ENCODE peak calls at places on chromosomes 6 and 20, in seven cellular contexts. D, V, J, F, Z, S and U are unnamed samples. For H3K9me3, the result is how much of the 10 kb centered on the place peaks cover.

GRCh38 chr6:36858407-36858981 is 16.1 kb downstream of the PPIL1 start:
- DNase-seq in D (no peak), Z (no peak), S (no peak), F (peak), J (no peak), V (no peak), U (peak)

GRCh38 chr20:44357555-44358130 is 2.1 kb downstream of the HNF4A start:
- DNase-seq in F (no peak), J (no peak), V (no peak), S (no peak), Z (no peak), D (no peak), U (no peak)

GRCh38 chr6:108501559-108501958 is 59.2 kb upstream of the FOXO3 start:
- DNase-seq in F (no peak), D (no peak), S (no peak), Z (no peak), V (no peak), J (no peak), U (no peak)

GRCh38 chr6:5942591-5942990 is 64.1 kb downstream of the NRN1 start:
- DNase-seq in J (no peak), D (no peak), S (no peak), Z (no peak), F (no peak), V (no peak), U (no peak)

GRCh38 chr6:86087954-86088353 is 445.3 kb upstream of the SYNCRIP start:
- DNase-seq in D (no peak), V (no peak), F (no peak), Z (no peak), J (no peak), S (no peak), U (no peak)

GRCh38 chr6:89281779-89282246 is 33.3 kb downstream of the GABRR2 start:
- DNase-seq in D (peak), F (peak), J (peak), S (no peak), Z (peak), V (no peak), U (peak)

GRCh38 chr6:30544666-30545272 is 11.5 kb downstream of the GNL1 start:
- DNase-seq in J (no peak), V (no peak), D (peak), F (no peak), S (no peak), Z (no peak), U (no peak)

GRCh38 chr20:6075428-6076219 is 21.8 kb upstream of the LRRN4 start:
- DNase-seq in J (no peak), V (no peak), S (no peak), D (no peak), F (no peak), Z (no peak), U (peak)

GRCh38 chr6:35474129-35474977 is 6.2 kb downstream of the RPL10A start:
- DNase-seq in S (no peak), V (no peak), F (peak), Z (no peak), J (no peak), D (no peak), U (no peak)

GRCh38 chr20:50654899-50655298 is 36.4 kb downstream of the RIPOR3 start:
- DNase-seq in F (no peak), V (no peak), J (no peak), S (no peak), D (no peak), Z (no peak), U (no peak)

GRCh38 chr20:50651676-50652075 is 39.7 kb downstream of the RIPOR3 start:
- DNase-seq in S (no peak), D (no peak), Z (no peak), F (no peak), J (no peak), V (no peak), U (no peak)

GRCh38 chr20:50655325-50655880 is 35.9 kb downstream of the RIPOR3 start:
- DNase-seq in D (no peak), V (peak), F (no peak), S (no peak), Z (no peak), J (no peak), U (no peak)

GRCh38 chr20:50649587-50649986 is 41.8 kb downstream of the RIPOR3 start:
- DNase-seq in D (no peak), Z (no peak), V (no peak), F (no peak), S (no peak), J (no peak), U (no peak)

GRCh38 chr20:50652702-50653294 is 38.5 kb downstream of the RIPOR3 start:
- DNase-seq in D (peak), Z (no peak), S (no peak), F (no peak), J (no peak), V (no peak), U (no peak)
- H3K27ac ChIP-seq in D (no peak), Z (no peak), S (no peak), F (no peak), J (no peak), V (no peak), U (no peak)

GRCh38 chr6:122797537-122797936 is 8.5 kb downstream of the SMPDL3A start:
- DNase-seq in D (no peak), S (no peak), V (no peak), Z (no peak), J (no peak), F (no peak), U (no peak)
- H3K9me3 ChIP-seq in D (under half), S (under half), V (under half), Z (under half), J (under half), F (under half), U (under half)

GRCh38 chr6:159718634-159719033 is 8.7 kb upstream of the WTAP start:
- DNase-seq in J (no peak), D (no peak), S (no peak), F (no peak), Z (no peak), V (no peak), U (no peak)
- H3K27ac ChIP-seq in J (no peak), D (no peak), S (no peak), F (no peak), Z (no peak), V (peak), U (no peak)

GRCh38 chr6:147257760-147258159 is 53.5 kb downstream of the STXBP5 start:
- DNase-seq in J (no peak), V (no peak), F (no peak), Z (no peak), S (peak), D (no peak), U (no peak)
- H3K9me3 ChIP-seq in J (under half), V (under half), F (under half), Z (under half), S (under half), D (under half), U (under half)

DNA sequence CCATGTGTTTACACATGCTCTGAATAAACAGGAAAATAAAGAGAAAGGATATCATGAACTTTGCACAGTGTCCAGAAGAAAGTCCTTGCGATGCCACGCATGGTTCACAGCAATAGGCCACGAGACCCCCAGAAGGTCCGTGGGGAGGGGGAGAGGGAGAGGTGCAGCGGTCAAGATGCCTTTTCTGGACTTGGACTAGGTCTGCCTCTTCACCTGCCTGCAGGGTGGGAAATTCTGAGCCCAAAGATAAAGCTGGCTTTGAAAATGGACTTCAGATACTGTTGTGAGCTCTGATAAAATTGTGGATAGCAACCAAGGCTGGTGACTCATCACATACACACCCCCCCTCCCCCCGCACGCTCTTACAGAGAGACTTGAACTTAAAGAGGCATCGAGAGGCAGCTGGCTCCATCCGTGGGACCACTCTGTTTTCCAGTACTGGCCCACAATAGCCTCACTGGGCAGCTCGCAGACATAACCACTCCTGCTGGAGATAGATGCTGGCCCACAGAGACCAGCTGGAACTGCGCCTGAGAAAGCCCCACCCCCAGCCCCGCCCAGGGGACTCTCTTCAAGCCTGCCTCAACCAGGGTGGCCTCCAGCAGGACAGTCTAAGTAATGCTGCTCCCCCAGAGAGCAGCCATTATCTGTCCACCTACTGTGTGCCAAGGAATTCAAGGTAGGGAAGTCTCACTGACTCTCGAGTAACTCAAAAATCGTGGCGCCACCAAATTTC is 21.2 kb upstream of the NFATC2 start:
- DNase-seq in S (no peak), F (peak), Z (peak), J (peak), D (no peak), V (peak), U (peak)
- H3K27ac ChIP-seq in S (peak), F (no peak), Z (peak), J (peak), D (no peak), V (peak), U (no peak)

GRCh38 chr6:48986105-48986504 is 476.9 kb downstream of the MMUT start:
- DNase-seq in Z (no peak), D (no peak), J (no peak), V (no peak), F (no peak), S (no peak), U (no peak)

GRCh38 chr6:48985025-48985424 is 478.0 kb downstream of the MMUT start:
- DNase-seq in J (no peak), S (no peak), D (no peak), V (no peak), F (no peak), Z (no peak), U (no peak)

GRCh38 chr6:48986803-48987202 is 476.2 kb downstream of the MMUT start:
- DNase-seq in J (no peak), Z (no peak), F (no peak), D (no peak), S (no peak), V (no peak), U (no peak)

GRCh38 chr6:48994811-48995210 is 468.2 kb downstream of the MMUT start:
- DNase-seq in J (no peak), V (no peak), Z (no peak), F (peak), D (no peak), S (no peak), U (no peak)

GRCh38 chr6:48990746-48991145 is 472.3 kb downstream of the MMUT start:
- DNase-seq in J (no peak), V (no peak), D (no peak), Z (no peak), S (no peak), F (no peak), U (no peak)
- H3K9me3 ChIP-seq in J (under half), V (under half), D (under half), Z (under half), S (under half), F (under half), U (under half)

DNA sequence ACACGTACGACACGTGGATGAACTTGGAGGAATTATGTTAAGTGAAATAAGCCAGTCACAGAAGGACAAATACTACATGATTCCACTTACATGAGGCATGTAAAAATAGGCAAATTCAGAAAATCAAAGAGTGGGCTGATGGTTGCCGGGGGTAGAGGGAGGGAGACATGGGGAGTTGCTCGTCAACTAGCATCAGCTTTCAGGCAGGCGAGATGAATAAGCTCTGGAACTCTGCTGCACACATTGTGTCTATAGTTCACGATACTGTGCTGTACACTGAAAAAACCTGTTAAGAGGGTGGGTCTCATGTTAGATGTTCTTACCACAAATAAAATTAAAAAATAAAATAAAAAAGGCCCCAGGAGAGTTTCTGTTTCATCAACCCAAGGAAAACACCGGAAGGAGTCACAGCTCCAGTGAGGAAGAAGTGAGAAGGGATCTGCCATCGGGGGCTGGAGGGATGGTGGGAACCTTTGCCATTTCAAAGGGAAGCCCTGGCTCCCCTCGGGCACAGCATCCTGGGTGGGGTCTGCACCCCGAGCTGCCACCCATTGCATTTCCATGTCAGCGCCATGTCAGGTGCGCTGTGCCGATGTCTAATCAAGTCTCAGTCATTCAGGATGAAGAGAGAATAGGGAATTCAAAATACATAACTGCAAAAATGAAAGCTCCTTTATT is 98.3 kb downstream of the SLC22A23 start:
- DNase-seq in V (no peak), J (no peak), S (no peak), Z (no peak), F (no peak), D (no peak), U (no peak)
- H3K27ac ChIP-seq in V (no peak), J (no peak), S (no peak), Z (peak), F (no peak), D (no peak), U (no peak)